ENCODE peak calls at places on chromosomes 5 and 9, in nine cellular contexts. P is coronary artery, G is kidney epithelial cell, J is LNCaP clone FGC, M is prostate gland, W is tibial nerve, L is astrocyte, Z is AG10803, H is psoas muscle. K is an unnamed sample.
A peak's percentile ranks its signal among the peaks of the same experiment; 100 is the strongest.

GRCh38 chr9:18788256-18788655 is 244.8 kb downstream of the SAXO1 start:
- DNase-seq in P (no peak), G (no peak), J (no peak), M (no peak), W (no peak), L (no peak), Z (no peak), H (no peak), K (no peak)

GRCh38 chr5:177195307-177195952 is 61.9 kb downstream of the NSD1 start:
- DNase-seq in P (no peak), G (peak; percentile 10), J (no peak), M (no peak), W (no peak), L (peak; percentile 74), Z (no peak), H (no peak), K (no peak)

GRCh38 chr9:132160802-132161742 is 786 bp upstream of the NTNG2 start:
- DNase-seq in P (no peak), G (peak; percentile 26), J (no peak), M (no peak), W (peak; percentile 21), L (peak; percentile 71), Z (peak; percentile 68), H (peak; percentile 29), K (peak; percentile 46)

GRCh38 chr5:120083851-120084615 is 380.1 kb upstream of the PRR16 start:
- DNase-seq in P (no peak), G (no peak), J (peak; percentile 35), M (no peak), W (no peak), L (no peak), Z (no peak), H (no peak), K (no peak)

GRCh38 chr5:73382412-73382795 is 66.2 kb downstream of the FOXD1 start:
- DNase-seq in P (no peak), G (no peak), J (no peak), M (no peak), W (no peak), L (no peak), Z (no peak), H (no peak), K (no peak)

GRCh38 chr5:90305022-90305720 is 104.4 kb downstream of the CETN3 start:
- DNase-seq in P (no peak), G (no peak), J (no peak), M (no peak), W (no peak), L (no peak), Z (no peak), H (no peak), K (no peak)

GRCh38 chr9:34465468-34465867 is 6.9 kb downstream of the DNAI1 start:
- DNase-seq in P (no peak), G (no peak), J (no peak), M (no peak), W (no peak), L (no peak), Z (no peak), H (no peak), K (no peak)

GRCh38 chr9:115400801-115401200 is 282.8 kb upstream of the TNC start:
- DNase-seq in P (no peak), G (peak; percentile 79), J (no peak), M (no peak), W (peak; percentile 40), L (peak; percentile 90), Z (peak; percentile 98), H (peak; percentile 17), K (no peak)

GRCh38 chr5:166493627-166494026 is 1797.8 kb upstream of the WWC1 start:
- DNase-seq in P (no peak), G (peak; percentile 18), J (no peak), M (no peak), W (no peak), L (no peak), Z (no peak), H (no peak), K (no peak)

GRCh38 chr9:98714833-98715232 is 6.1 kb upstream of the GABBR2 start:
- DNase-seq in P (no peak), G (no peak), J (no peak), M (no peak), W (no peak), L (no peak), Z (no peak), H (no peak), K (no peak)

GRCh38 chr5:133489632-133490031 is 122.7 kb downstream of the FSTL4 start:
- DNase-seq in P (no peak), G (no peak), J (peak; percentile 54), M (no peak), W (no peak), L (no peak), Z (no peak), H (no peak), K (peak; percentile 59)

GRCh38 chr5:87127956-87128687 is 139.6 kb upstream of the RASA1 start:
- DNase-seq in P (no peak), G (no peak), J (no peak), M (no peak), W (no peak), L (peak; percentile 36), Z (peak; percentile 40), H (no peak), K (no peak)

GRCh38 chr9:14215614-14216013 is 98.3 kb downstream of the NFIB start:
- DNase-seq in P (no peak), G (no peak), J (no peak), M (no peak), W (no peak), L (peak; percentile 56), Z (no peak), H (no peak), K (no peak)

DNA sequence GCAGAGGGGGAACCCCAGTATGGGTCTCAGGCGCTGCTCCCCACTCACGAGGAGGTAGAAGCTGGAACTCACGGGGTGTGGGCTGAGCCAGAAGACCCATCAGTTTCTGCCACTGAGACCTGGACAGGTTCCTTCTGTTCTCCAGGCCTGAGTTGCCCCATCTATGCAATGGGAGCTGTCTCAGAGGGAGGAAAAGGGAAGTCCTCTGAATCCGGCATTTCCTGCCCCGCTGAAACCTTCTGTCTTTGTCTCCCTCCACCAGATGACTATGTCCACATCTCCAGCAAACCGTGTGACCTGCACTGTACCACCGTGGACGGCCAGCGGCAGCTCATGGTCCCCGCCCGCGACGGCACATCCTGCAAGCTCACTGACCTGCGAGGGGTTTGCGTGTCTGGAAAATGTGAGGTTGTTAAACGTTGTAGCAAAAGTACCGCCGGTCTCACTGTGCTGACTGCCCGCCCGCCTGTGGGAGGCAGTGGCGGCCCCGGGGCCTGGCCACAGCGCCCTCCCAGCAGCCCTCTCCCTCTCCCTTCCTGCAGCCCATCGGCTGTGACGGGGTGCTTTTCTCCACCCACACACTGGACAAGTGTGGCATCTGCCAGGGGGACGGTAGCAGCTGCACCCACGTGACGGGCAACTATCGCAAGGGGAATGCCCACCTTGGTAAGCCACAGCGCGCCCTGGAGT is 6.0 kb downstream of the ADAMTSL2 start:
- DNase-seq in P (no peak), G (no peak), J (no peak), M (no peak), W (no peak), L (no peak), Z (no peak), H (no peak), K (peak; percentile 30)
- TF ChIP-seq CTCF in P (no peak), G (peak; percentile 3), J (no peak), M (no peak), W (no peak), L (no peak), Z (no peak), H (no peak), K (peak; percentile 18)

DNA sequence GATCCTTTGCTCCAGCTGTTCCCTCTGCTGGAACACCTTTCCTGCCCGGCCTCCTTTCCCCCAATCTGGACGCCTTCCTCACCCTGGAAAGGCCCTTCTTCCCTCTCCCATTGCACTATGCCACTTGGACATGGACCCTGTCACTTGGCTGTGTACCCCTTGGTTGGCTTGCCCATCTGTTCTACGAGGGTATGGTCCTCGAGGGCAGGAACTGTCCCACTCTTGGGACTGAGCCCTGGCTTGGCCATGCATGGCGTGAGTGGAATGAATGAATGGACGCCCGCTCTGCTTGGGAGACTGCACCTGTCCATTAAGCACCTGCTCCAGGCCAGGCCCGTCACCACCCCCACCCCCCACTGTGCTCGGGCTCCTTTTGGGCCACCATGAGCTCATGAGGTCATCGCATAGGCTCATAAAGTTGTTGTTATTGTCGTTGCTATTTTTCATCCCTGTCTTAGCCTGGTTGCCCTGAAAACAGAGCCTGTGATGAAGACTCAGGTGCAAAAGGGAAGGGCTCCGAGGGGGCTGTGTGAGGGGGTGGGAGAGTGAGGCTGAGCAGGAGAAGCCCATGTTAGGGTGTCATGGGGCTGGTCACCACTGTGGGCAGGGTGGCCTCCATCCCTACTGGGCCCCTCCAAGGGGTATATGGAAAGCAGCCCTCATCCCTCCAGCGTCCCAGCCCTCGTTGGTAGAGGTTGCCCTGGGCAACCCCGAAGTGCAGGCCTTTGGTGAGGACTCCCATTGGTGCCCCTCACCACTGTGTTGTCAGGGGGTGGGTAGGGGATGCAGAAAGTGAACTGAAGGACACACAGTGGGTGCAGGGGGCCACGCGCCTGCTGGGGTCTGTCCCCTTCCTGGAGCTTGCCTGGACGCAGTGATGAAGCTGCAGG is 57.2 kb upstream of the IER5L start:
- DNase-seq in P (no peak), G (no peak), J (no peak), M (no peak), W (no peak), L (no peak), Z (no peak), H (peak; percentile 4), K (no peak)
- H3K4me3 ChIP-seq in P (no peak overlapping the region), G (no peak overlapping the region), J (no peak overlapping the region), M (no peak overlapping the region), W (no peak overlapping the region), L (no peak overlapping the region), Z (no peak overlapping the region), H (no peak overlapping the region), K (no peak overlapping the region)

GRCh38 chr5:54895816-54896341 is 89.5 kb downstream of the ESM1 start:
- DNase-seq in P (no peak), G (peak; percentile 48), J (no peak), M (peak; percentile 31), W (peak; percentile 66), L (peak; percentile 51), Z (peak; percentile 74), H (no peak), K (peak; percentile 10)
- TF ChIP-seq CTCF in P (no peak), G (peak; percentile 63), J (peak; percentile 83), M (peak; percentile 44), W (peak; percentile 19), L (peak; percentile 51), Z (peak; percentile 77), H (peak; percentile 50), K (peak; percentile 13)

GRCh38 chr5:151678146-151678545 is 8.6 kb downstream of the SPARC start:
- DNase-seq in P (no peak), G (no peak), J (no peak), M (no peak), W (no peak), L (peak; percentile 39), Z (peak; percentile 82), H (no peak), K (no peak)

GRCh38 chr5:151676719-151677118 is 10.0 kb downstream of the SPARC start:
- DNase-seq in P (no peak), G (no peak), J (peak; percentile 4), M (no peak), W (no peak), L (no peak), Z (peak; percentile 81), H (no peak), K (no peak)

GRCh38 chr5:151679421-151680155 is 7.1 kb downstream of the SPARC start:
- DNase-seq in P (no peak), G (no peak), J (no peak), M (no peak), W (no peak), L (no peak), Z (no peak), H (no peak), K (no peak)

GRCh38 chr5:151680944-151681427 is 5.7 kb downstream of the SPARC start:
- DNase-seq in P (no peak), G (no peak), J (no peak), M (no peak), W (no peak), L (peak; percentile 9), Z (peak; percentile 72), H (no peak), K (no peak)

GRCh38 chr5:151678713-151679112 is 8.0 kb downstream of the SPARC start:
- DNase-seq in P (no peak), G (no peak), J (no peak), M (no peak), W (no peak), L (peak; percentile 6), Z (no peak), H (no peak), K (no peak)
- H3K4me3 ChIP-seq in P (peak overlapping the region; percentile 52), G (no peak overlapping the region), J (no peak overlapping the region), M (no peak overlapping the region), W (no peak overlapping the region), L (peak overlapping the region; percentile 3), Z (peak overlapping the region; percentile 100), H (peak overlapping the region; percentile 3), K (no peak overlapping the region)